ENCODE peak calls at places on chromosomes 6 and 20, in nine cellular contexts. One of them, this sample, is unnamed.

GRCh38 chr20:8454137-8454712 is 322.2 kb downstream of the PLCB1 start:
- DNase-seq in PC-9: no peak
- DNase-seq in fibroblast of villous mesenchyme: peak; percentile 79
- DNase-seq in heart right ventricle: no peak
- DNase-seq in stomach: no peak
- DNase-seq in upper lobe of left lung: no peak
- DNase-seq in cardiac muscle cell: peak; percentile 93
- DNase-seq in fibroblast of lung: peak; percentile 93
- DNase-seq in cardiac fibroblast: peak; percentile 88
- DNase-seq in this sample: no peak

GRCh38 chr6:14721103-14721758 is 524.6 kb upstream of the JARID2 start:
- DNase-seq in fibroblast of lung: peak; percentile 35
- DNase-seq in cardiac fibroblast: peak; percentile 76
- DNase-seq in upper lobe of left lung: no peak
- DNase-seq in fibroblast of villous mesenchyme: peak; percentile 83
- DNase-seq in stomach: no peak
- DNase-seq in PC-9: no peak
- DNase-seq in cardiac muscle cell: peak; percentile 76
- DNase-seq in heart right ventricle: no peak
- DNase-seq in this sample: no peak

GRCh38 chr6:71338540-71339316 is 50.1 kb downstream of the OGFRL1 start:
- DNase-seq in PC-9: no peak
- DNase-seq in upper lobe of left lung: no peak
- DNase-seq in cardiac fibroblast: no peak
- DNase-seq in heart right ventricle: no peak
- DNase-seq in stomach: no peak
- DNase-seq in cardiac muscle cell: no peak
- DNase-seq in fibroblast of lung: no peak
- DNase-seq in fibroblast of villous mesenchyme: no peak
- DNase-seq in this sample: no peak

GRCh38 chr6:106451419-106451818 is 90.9 kb downstream of the CRYBG1 start:
- DNase-seq in heart right ventricle: no peak
- DNase-seq in fibroblast of villous mesenchyme: no peak
- DNase-seq in upper lobe of left lung: no peak
- DNase-seq in fibroblast of lung: peak; percentile 91
- DNase-seq in cardiac fibroblast: peak; percentile 28
- DNase-seq in PC-9: no peak
- DNase-seq in cardiac muscle cell: peak; percentile 19
- DNase-seq in stomach: no peak
- DNase-seq in this sample: no peak

GRCh38 chr6:146041282-146041681 is 12.4 kb downstream of the GRM1 start:
- DNase-seq in fibroblast of villous mesenchyme: peak; percentile 0
- DNase-seq in upper lobe of left lung: no peak
- DNase-seq in cardiac muscle cell: peak; percentile 40
- DNase-seq in stomach: no peak
- DNase-seq in cardiac fibroblast: peak; percentile 31
- DNase-seq in fibroblast of lung: peak; percentile 21
- DNase-seq in heart right ventricle: no peak
- DNase-seq in PC-9: peak; percentile 5
- DNase-seq in this sample: no peak

GRCh38 chr20:5691918-5692618 is 58.1 kb upstream of the SHLD1 start:
- DNase-seq in cardiac muscle cell: no peak
- DNase-seq in cardiac fibroblast: no peak
- DNase-seq in fibroblast of lung: no peak
- DNase-seq in PC-9: no peak
- DNase-seq in heart right ventricle: no peak
- DNase-seq in stomach: no peak
- DNase-seq in upper lobe of left lung: no peak
- DNase-seq in fibroblast of villous mesenchyme: no peak
- DNase-seq in this sample: no peak

GRCh38 chr20:5557123-5557522 is 193.1 kb upstream of the SHLD1 start:
- DNase-seq in fibroblast of villous mesenchyme: peak; percentile 60
- DNase-seq in heart right ventricle: peak; percentile 41
- DNase-seq in PC-9: peak; percentile 42
- DNase-seq in fibroblast of lung: peak; percentile 17
- DNase-seq in cardiac fibroblast: peak; percentile 62
- DNase-seq in cardiac muscle cell: peak; percentile 54
- DNase-seq in upper lobe of left lung: no peak
- DNase-seq in stomach: peak; percentile 54
- DNase-seq in this sample: no peak

GRCh38 chr6:145483191-145483996 is 251.9 kb downstream of the EPM2A start:
- DNase-seq in cardiac muscle cell: peak; percentile 14
- DNase-seq in fibroblast of lung: peak; percentile 74
- DNase-seq in stomach: no peak
- DNase-seq in cardiac fibroblast: peak; percentile 9
- DNase-seq in heart right ventricle: no peak
- DNase-seq in fibroblast of villous mesenchyme: no peak
- DNase-seq in PC-9: no peak
- DNase-seq in upper lobe of left lung: no peak
- DNase-seq in this sample: no peak

GRCh38 chr20:45036044-45036755 is 64.7 kb downstream of the KCNS1 start:
- DNase-seq in stomach: no peak
- DNase-seq in fibroblast of villous mesenchyme: peak; percentile 82
- DNase-seq in PC-9: peak; percentile 32
- DNase-seq in heart right ventricle: no peak
- DNase-seq in fibroblast of lung: peak; percentile 70
- DNase-seq in upper lobe of left lung: no peak
- DNase-seq in cardiac muscle cell: peak; percentile 58
- DNase-seq in cardiac fibroblast: peak; percentile 63
- DNase-seq in this sample: no peak

GRCh38 chr20:48616481-48616880 is 211.3 kb downstream of the PREX1 start:
- DNase-seq in cardiac fibroblast: no peak
- DNase-seq in stomach: no peak
- DNase-seq in PC-9: no peak
- DNase-seq in heart right ventricle: no peak
- DNase-seq in upper lobe of left lung: no peak
- DNase-seq in fibroblast of villous mesenchyme: no peak
- DNase-seq in cardiac muscle cell: no peak
- DNase-seq in fibroblast of lung: no peak
- DNase-seq in this sample: no peak

GRCh38 chr20:3843490-3843889 is 3.1 kb upstream of the MAVS start:
- DNase-seq in stomach: no peak
- DNase-seq in fibroblast of villous mesenchyme: peak; percentile 83
- DNase-seq in heart right ventricle: no peak
- DNase-seq in upper lobe of left lung: no peak
- DNase-seq in PC-9: peak; percentile 52
- DNase-seq in fibroblast of lung: peak; percentile 45
- DNase-seq in cardiac fibroblast: peak; percentile 67
- DNase-seq in cardiac muscle cell: peak; percentile 59
- DNase-seq in this sample: no peak

GRCh38 chr6:128929869-128930268 is 46.9 kb downstream of the LAMA2 start:
- DNase-seq in cardiac fibroblast: no peak
- DNase-seq in fibroblast of lung: no peak
- DNase-seq in cardiac muscle cell: no peak
- DNase-seq in fibroblast of villous mesenchyme: no peak
- DNase-seq in PC-9: no peak
- DNase-seq in heart right ventricle: no peak
- DNase-seq in upper lobe of left lung: peak; percentile 82
- DNase-seq in stomach: no peak
- DNase-seq in this sample: no peak

GRCh38 chr6:150755524-150755923 is 110.0 kb upstream of the MTHFD1L start:
- DNase-seq in upper lobe of left lung: no peak
- DNase-seq in cardiac muscle cell: no peak
- DNase-seq in PC-9: no peak
- DNase-seq in heart right ventricle: no peak
- DNase-seq in fibroblast of villous mesenchyme: no peak
- DNase-seq in fibroblast of lung: no peak
- DNase-seq in stomach: no peak
- DNase-seq in cardiac fibroblast: no peak
- DNase-seq in this sample: no peak

GRCh38 chr20:396619-397431 is 11.3 kb upstream of the RBCK1 start:
- DNase-seq in cardiac muscle cell: no peak
- DNase-seq in PC-9: no peak
- DNase-seq in fibroblast of villous mesenchyme: no peak
- DNase-seq in fibroblast of lung: no peak
- DNase-seq in stomach: peak; percentile 73
- DNase-seq in heart right ventricle: no peak
- DNase-seq in cardiac fibroblast: no peak
- DNase-seq in upper lobe of left lung: no peak
- DNase-seq in this sample: no peak

GRCh38 chr6:165889636-165890403 is 226.8 kb upstream of the PDE10A start:
- DNase-seq in cardiac muscle cell: peak; percentile 72
- DNase-seq in cardiac fibroblast: peak; percentile 69
- DNase-seq in fibroblast of villous mesenchyme: peak; percentile 57
- DNase-seq in fibroblast of lung: peak; percentile 21
- DNase-seq in upper lobe of left lung: no peak
- DNase-seq in stomach: no peak
- DNase-seq in heart right ventricle: peak; percentile 25
- DNase-seq in PC-9: no peak
- DNase-seq in this sample: no peak

GRCh38 chr6:143279385-143279784 is 171.1 kb downstream of the ADAT2 start:
- DNase-seq in cardiac muscle cell: peak; percentile 28
- DNase-seq in PC-9: peak; percentile 10
- DNase-seq in cardiac fibroblast: peak; percentile 40
- DNase-seq in stomach: no peak
- DNase-seq in fibroblast of lung: peak; percentile 26
- DNase-seq in upper lobe of left lung: no peak
- DNase-seq in fibroblast of villous mesenchyme: no peak
- DNase-seq in heart right ventricle: no peak
- DNase-seq in this sample: no peak
- TF ChIP-seq CTCF in cardiac muscle cell: peak; percentile 31
- TF ChIP-seq CTCF in PC-9: peak; percentile 32
- TF ChIP-seq CTCF in cardiac fibroblast: peak; percentile 49
- TF ChIP-seq CTCF in stomach: no peak
- TF ChIP-seq CTCF in fibroblast of lung: no peak
- TF ChIP-seq CTCF in upper lobe of left lung: no peak
- TF ChIP-seq CTCF in fibroblast of villous mesenchyme: peak; percentile 36
- TF ChIP-seq CTCF in heart right ventricle: peak; percentile 38
- TF ChIP-seq CTCF in this sample: peak; percentile 16

DNA sequence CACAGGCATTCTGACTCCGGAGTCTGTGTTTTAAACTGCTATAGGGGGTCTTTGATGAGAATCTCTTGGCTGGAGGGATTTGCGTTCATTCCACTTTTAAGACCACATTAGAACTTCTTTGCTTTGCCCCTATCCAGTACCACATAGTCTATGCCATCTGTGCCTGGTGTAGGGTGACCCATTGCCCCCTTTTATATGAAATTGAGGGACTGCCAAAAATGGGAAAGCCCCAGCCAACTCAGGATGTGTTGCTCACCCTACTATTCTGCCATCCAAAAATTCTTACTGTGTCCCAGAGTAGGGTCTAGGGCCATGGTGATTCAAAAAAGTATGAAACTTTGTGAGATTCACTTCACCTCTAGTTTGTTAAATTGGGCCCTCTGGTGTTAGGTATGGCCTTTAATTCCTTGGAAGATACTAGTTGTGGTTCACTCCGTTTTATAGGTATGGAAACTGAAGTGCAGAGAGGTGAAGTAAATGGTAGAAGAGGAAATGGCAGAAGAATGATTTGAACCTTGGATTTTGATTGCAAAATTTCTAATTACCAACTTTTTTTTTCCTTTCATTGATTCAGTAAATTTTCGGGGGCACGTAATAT is 1.4 kb downstream of the PFDN4 start:
- DNase-seq in upper lobe of left lung: no peak
- DNase-seq in PC-9: no peak
- DNase-seq in cardiac fibroblast: no peak
- DNase-seq in fibroblast of lung: no peak
- DNase-seq in cardiac muscle cell: no peak
- DNase-seq in fibroblast of villous mesenchyme: no peak
- DNase-seq in heart right ventricle: no peak
- DNase-seq in stomach: no peak
- DNase-seq in this sample: no peak
- TF ChIP-seq CTCF in upper lobe of left lung: no peak
- TF ChIP-seq CTCF in PC-9: peak; percentile 25
- TF ChIP-seq CTCF in cardiac fibroblast: no peak
- TF ChIP-seq CTCF in fibroblast of lung: no peak
- TF ChIP-seq CTCF in cardiac muscle cell: no peak
- TF ChIP-seq CTCF in fibroblast of villous mesenchyme: no peak
- TF ChIP-seq CTCF in heart right ventricle: no peak
- TF ChIP-seq CTCF in stomach: no peak
- TF ChIP-seq CTCF in this sample: no peak

DNA sequence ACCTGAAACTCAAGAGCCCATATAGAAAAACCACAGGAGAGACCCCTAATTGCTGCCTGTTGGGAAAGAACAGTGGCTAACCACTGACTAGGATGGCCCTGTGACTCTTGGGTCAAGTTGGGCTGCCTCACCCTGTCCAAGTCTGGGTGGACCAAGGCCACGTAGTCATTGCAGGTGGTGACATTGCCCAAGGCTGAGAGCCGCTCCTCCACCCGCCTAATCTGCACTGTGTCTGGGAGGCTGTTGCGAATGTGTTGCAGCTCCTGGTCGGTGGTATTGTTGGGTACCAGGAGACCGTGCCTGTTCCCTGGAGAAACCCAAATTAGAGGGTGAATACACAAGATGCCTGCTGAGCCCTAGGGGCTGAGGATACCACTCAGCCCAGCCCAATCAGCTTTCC is 2.6 kb upstream of the MMP24OS start:
- DNase-seq in fibroblast of lung: no peak
- DNase-seq in heart right ventricle: no peak
- DNase-seq in fibroblast of villous mesenchyme: no peak
- DNase-seq in cardiac fibroblast: no peak
- DNase-seq in PC-9: no peak
- DNase-seq in cardiac muscle cell: no peak
- DNase-seq in upper lobe of left lung: no peak
- DNase-seq in stomach: no peak
- DNase-seq in this sample: no peak
- TF ChIP-seq CTCF in fibroblast of lung: no peak
- TF ChIP-seq CTCF in heart right ventricle: no peak
- TF ChIP-seq CTCF in fibroblast of villous mesenchyme: no peak
- TF ChIP-seq CTCF in cardiac fibroblast: no peak
- TF ChIP-seq CTCF in PC-9: no peak
- TF ChIP-seq CTCF in cardiac muscle cell: no peak
- TF ChIP-seq CTCF in upper lobe of left lung: no peak
- TF ChIP-seq CTCF in stomach: no peak
- TF ChIP-seq CTCF in this sample: no peak

GRCh38 chr6:77463308-77463880 is at the start of gene HTR1B:
- DNase-seq in PC-9: no peak
- DNase-seq in cardiac fibroblast: no peak
- DNase-seq in cardiac muscle cell: peak; percentile 37
- DNase-seq in fibroblast of lung: peak; percentile 42
- DNase-seq in upper lobe of left lung: peak; percentile 81
- DNase-seq in heart right ventricle: no peak
- DNase-seq in fibroblast of villous mesenchyme: peak; percentile 60
- DNase-seq in stomach: peak; percentile 55
- DNase-seq in this sample: peak; percentile 15

GRCh38 chr6:77461796-77462195 is 1.5 kb downstream of the HTR1B start:
- DNase-seq in stomach: no peak
- DNase-seq in cardiac fibroblast: no peak
- DNase-seq in heart right ventricle: no peak
- DNase-seq in cardiac muscle cell: no peak
- DNase-seq in PC-9: no peak
- DNase-seq in upper lobe of left lung: no peak
- DNase-seq in fibroblast of villous mesenchyme: peak; percentile 41
- DNase-seq in fibroblast of lung: no peak
- DNase-seq in this sample: no peak

GRCh38 chr6:77466055-77467028 is 3.1 kb upstream of the HTR1B start:
- DNase-seq in PC-9: peak; percentile 36
- DNase-seq in cardiac muscle cell: peak; percentile 82
- DNase-seq in heart right ventricle: no peak
- DNase-seq in fibroblast of lung: peak; percentile 68
- DNase-seq in upper lobe of left lung: no peak
- DNase-seq in stomach: peak; percentile 61
- DNase-seq in cardiac fibroblast: peak; percentile 80
- DNase-seq in fibroblast of villous mesenchyme: peak; percentile 79
- DNase-seq in this sample: peak; percentile 46

GRCh38 chr6:77463881-77464867 is 883 bp upstream of the HTR1B start:
- DNase-seq in cardiac muscle cell: no peak
- DNase-seq in fibroblast of lung: no peak
- DNase-seq in cardiac fibroblast: no peak
- DNase-seq in heart right ventricle: no peak
- DNase-seq in upper lobe of left lung: peak; percentile 83
- DNase-seq in PC-9: no peak
- DNase-seq in stomach: no peak
- DNase-seq in fibroblast of villous mesenchyme: peak; percentile 48
- DNase-seq in this sample: peak; percentile 24

GRCh38 chr6:77462359-77463307 is 658 bp downstream of the HTR1B start:
- DNase-seq in heart right ventricle: no peak
- DNase-seq in cardiac fibroblast: no peak
- DNase-seq in PC-9: no peak
- DNase-seq in cardiac muscle cell: peak; percentile 57
- DNase-seq in stomach: peak; percentile 28
- DNase-seq in fibroblast of villous mesenchyme: peak; percentile 73
- DNase-seq in upper lobe of left lung: peak; percentile 46
- DNase-seq in fibroblast of lung: peak; percentile 50
- DNase-seq in this sample: no peak
- TF ChIP-seq CTCF in heart right ventricle: no peak
- TF ChIP-seq CTCF in cardiac fibroblast: peak; percentile 25
- TF ChIP-seq CTCF in PC-9: no peak
- TF ChIP-seq CTCF in cardiac muscle cell: peak; percentile 64
- TF ChIP-seq CTCF in stomach: no peak
- TF ChIP-seq CTCF in fibroblast of villous mesenchyme: peak; percentile 56
- TF ChIP-seq CTCF in upper lobe of left lung: no peak
- TF ChIP-seq CTCF in fibroblast of lung: peak; percentile 32
- TF ChIP-seq CTCF in this sample: peak; percentile 56